ENCODE peak calls at places on chromosomes 5 and 9, in seven cellular contexts. One of them, this sample, is unnamed.

GRCh38 chr5:173812811-173813550 is 75.2 kb upstream of the CPEB4 start:
- DNase-seq in neural progenitor cell: no peak
- DNase-seq in fibroblast of pulmonary artery: peak
- DNase-seq in WERI-Rb-1: no peak
- DNase-seq in endothelial cell: no peak
- DNase-seq in mammary epithelial cell: peak
- DNase-seq in A549: no peak
- DNase-seq in this sample: no peak

GRCh38 chr9:69951411-69951810 is 92.2 kb upstream of the MAMDC2 start:
- DNase-seq in neural progenitor cell: no peak
- DNase-seq in fibroblast of pulmonary artery: peak
- DNase-seq in WERI-Rb-1: no peak
- DNase-seq in endothelial cell: no peak
- DNase-seq in mammary epithelial cell: peak
- DNase-seq in A549: no peak
- DNase-seq in this sample: no peak

GRCh38 chr9:135129137-135129695 is 41.7 kb downstream of the OLFM1 start:
- DNase-seq in neural progenitor cell: no peak
- DNase-seq in fibroblast of pulmonary artery: no peak
- DNase-seq in WERI-Rb-1: no peak
- DNase-seq in endothelial cell: no peak
- DNase-seq in mammary epithelial cell: no peak
- DNase-seq in A549: no peak
- DNase-seq in this sample: no peak

GRCh38 chr5:117135851-117136250 is 561.2 kb upstream of the SEMA6A start:
- DNase-seq in neural progenitor cell: no peak
- DNase-seq in fibroblast of pulmonary artery: no peak
- DNase-seq in WERI-Rb-1: no peak
- DNase-seq in endothelial cell: no peak
- DNase-seq in mammary epithelial cell: no peak
- DNase-seq in A549: no peak
- DNase-seq in this sample: no peak

GRCh38 chr5:158028349-158028748 is 169.4 kb upstream of the CLINT1 start:
- DNase-seq in neural progenitor cell: no peak
- DNase-seq in fibroblast of pulmonary artery: no peak
- DNase-seq in WERI-Rb-1: no peak
- DNase-seq in endothelial cell: no peak
- DNase-seq in mammary epithelial cell: no peak
- DNase-seq in A549: no peak
- DNase-seq in this sample: no peak

GRCh38 chr5:114319821-114320220 is 42.0 kb upstream of the KCNN2 start:
- DNase-seq in neural progenitor cell: no peak
- DNase-seq in fibroblast of pulmonary artery: peak
- DNase-seq in WERI-Rb-1: no peak
- DNase-seq in endothelial cell: no peak
- DNase-seq in mammary epithelial cell: no peak
- DNase-seq in A549: no peak
- DNase-seq in this sample: no peak

GRCh38 chr5:131068893-131069643 is 96.0 kb downstream of the HINT1 start:
- DNase-seq in neural progenitor cell: no peak
- DNase-seq in fibroblast of pulmonary artery: no peak
- DNase-seq in WERI-Rb-1: no peak
- DNase-seq in endothelial cell: no peak
- DNase-seq in mammary epithelial cell: no peak
- DNase-seq in A549: no peak
- DNase-seq in this sample: no peak

GRCh38 chr5:53327811-53328331 is 152.6 kb upstream of the FST start:
- DNase-seq in neural progenitor cell: no peak
- DNase-seq in fibroblast of pulmonary artery: peak
- DNase-seq in WERI-Rb-1: no peak
- DNase-seq in endothelial cell: no peak
- DNase-seq in mammary epithelial cell: no peak
- DNase-seq in A549: no peak
- DNase-seq in this sample: no peak

GRCh38 chr5:168314735-168315411 is 23.4 kb downstream of the WWC1 start:
- DNase-seq in neural progenitor cell: no peak
- DNase-seq in fibroblast of pulmonary artery: peak
- DNase-seq in WERI-Rb-1: no peak
- DNase-seq in endothelial cell: no peak
- DNase-seq in mammary epithelial cell: peak
- DNase-seq in A549: peak
- DNase-seq in this sample: no peak

GRCh38 chr5:165781703-165782102 is 2276.3 kb downstream of the MAT2B start:
- DNase-seq in neural progenitor cell: no peak
- DNase-seq in fibroblast of pulmonary artery: no peak
- DNase-seq in WERI-Rb-1: no peak
- DNase-seq in endothelial cell: no peak
- DNase-seq in mammary epithelial cell: no peak
- DNase-seq in A549: no peak
- DNase-seq in this sample: no peak

DNA sequence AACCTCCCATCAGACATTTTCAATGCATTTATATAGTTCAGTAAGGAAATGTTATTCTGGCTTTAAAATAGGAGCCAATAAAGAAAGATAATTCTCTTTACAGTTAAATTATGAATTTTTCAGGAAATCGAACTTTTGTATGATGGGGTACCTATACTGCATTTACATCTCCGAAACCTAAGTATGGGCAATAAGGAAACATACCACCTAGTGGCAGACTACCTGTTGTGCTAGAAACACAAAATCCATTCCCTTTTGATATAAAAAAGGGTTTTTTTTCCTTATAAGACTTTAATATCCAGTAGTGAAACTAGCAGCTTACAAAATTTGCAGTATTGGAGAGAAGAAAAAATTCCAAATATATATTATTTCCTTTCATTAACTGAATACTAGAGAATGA is 21.3 kb upstream of the VLDLR start:
- DNase-seq in neural progenitor cell: no peak
- DNase-seq in fibroblast of pulmonary artery: no peak
- DNase-seq in WERI-Rb-1: no peak
- DNase-seq in endothelial cell: no peak
- DNase-seq in mammary epithelial cell: no peak
- DNase-seq in A549: no peak
- DNase-seq in this sample: no peak
- TF ChIP-seq CTCF in neural progenitor cell: peak
- TF ChIP-seq CTCF in fibroblast of pulmonary artery: peak
- TF ChIP-seq CTCF in WERI-Rb-1: peak
- TF ChIP-seq CTCF in endothelial cell: peak
- TF ChIP-seq CTCF in mammary epithelial cell: peak
- TF ChIP-seq CTCF in A549: peak
- TF ChIP-seq CTCF in this sample: no peak

DNA sequence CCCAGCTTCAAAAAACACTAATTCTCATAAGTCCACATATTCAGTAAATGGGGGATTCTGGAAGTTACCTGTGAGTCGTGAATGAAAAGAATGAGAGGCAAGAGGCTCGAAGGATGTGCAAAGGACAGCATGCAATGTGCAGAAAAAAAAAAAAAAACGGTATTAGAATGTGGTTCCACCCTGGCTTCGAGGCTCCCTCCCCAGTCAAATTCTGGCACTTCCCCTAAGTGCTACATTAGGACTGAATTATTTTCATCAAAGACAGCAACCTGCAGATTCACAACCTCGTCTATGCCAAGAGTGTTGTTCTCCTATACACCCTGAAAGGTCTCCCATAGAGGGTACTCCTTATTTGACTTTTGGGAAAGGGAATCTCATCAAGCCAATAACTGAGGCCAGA is 16.5 kb downstream of the CAPSL start:
- DNase-seq in neural progenitor cell: no peak
- DNase-seq in fibroblast of pulmonary artery: no peak
- DNase-seq in WERI-Rb-1: no peak
- DNase-seq in endothelial cell: no peak
- DNase-seq in mammary epithelial cell: no peak
- DNase-seq in A549: no peak
- DNase-seq in this sample: no peak
- TF ChIP-seq CTCF in neural progenitor cell: no peak
- TF ChIP-seq CTCF in fibroblast of pulmonary artery: no peak
- TF ChIP-seq CTCF in WERI-Rb-1: no peak
- TF ChIP-seq CTCF in endothelial cell: no peak
- TF ChIP-seq CTCF in mammary epithelial cell: no peak
- TF ChIP-seq CTCF in A549: no peak
- TF ChIP-seq CTCF in this sample: no peak

GRCh38 chr5:74643160-74643562 is 2.6 kb upstream of the ENC1 start:
- DNase-seq in neural progenitor cell: no peak
- DNase-seq in fibroblast of pulmonary artery: peak
- DNase-seq in WERI-Rb-1: no peak
- DNase-seq in endothelial cell: no peak
- DNase-seq in mammary epithelial cell: peak
- DNase-seq in A549: no peak
- DNase-seq in this sample: no peak

GRCh38 chr5:74642543-74642863 is 2.0 kb upstream of the ENC1 start:
- DNase-seq in neural progenitor cell: no peak
- DNase-seq in fibroblast of pulmonary artery: no peak
- DNase-seq in WERI-Rb-1: no peak
- DNase-seq in endothelial cell: no peak
- DNase-seq in mammary epithelial cell: no peak
- DNase-seq in A549: no peak
- DNase-seq in this sample: no peak

GRCh38 chr5:74641014-74641777 is 668 bp upstream of the ENC1 start:
- DNase-seq in neural progenitor cell: peak
- DNase-seq in fibroblast of pulmonary artery: peak
- DNase-seq in WERI-Rb-1: peak
- DNase-seq in endothelial cell: peak
- DNase-seq in mammary epithelial cell: peak
- DNase-seq in A549: peak
- DNase-seq in this sample: peak

GRCh38 chr5:74640450-74641013 is at the start of gene ENC1:
- DNase-seq in neural progenitor cell: peak
- DNase-seq in fibroblast of pulmonary artery: peak
- DNase-seq in WERI-Rb-1: peak
- DNase-seq in endothelial cell: peak
- DNase-seq in mammary epithelial cell: peak
- DNase-seq in A549: peak
- DNase-seq in this sample: peak

GRCh38 chr5:74641778-74642542 is 1.4 kb upstream of the ENC1 start:
- DNase-seq in neural progenitor cell: peak
- DNase-seq in fibroblast of pulmonary artery: peak
- DNase-seq in WERI-Rb-1: peak
- DNase-seq in endothelial cell: peak
- DNase-seq in mammary epithelial cell: peak
- DNase-seq in A549: no peak
- DNase-seq in this sample: peak
- TF ChIP-seq CTCF in neural progenitor cell: peak
- TF ChIP-seq CTCF in fibroblast of pulmonary artery: peak
- TF ChIP-seq CTCF in WERI-Rb-1: peak
- TF ChIP-seq CTCF in endothelial cell: peak
- TF ChIP-seq CTCF in mammary epithelial cell: peak
- TF ChIP-seq CTCF in A549: peak
- TF ChIP-seq CTCF in this sample: no peak

GRCh38 chr9:130772185-130772584 is 62.9 kb upstream of the ABL1 start:
- DNase-seq in neural progenitor cell: no peak
- DNase-seq in fibroblast of pulmonary artery: no peak
- DNase-seq in WERI-Rb-1: no peak
- DNase-seq in endothelial cell: no peak
- DNase-seq in mammary epithelial cell: no peak
- DNase-seq in A549: no peak
- DNase-seq in this sample: no peak

GRCh38 chr9:130769004-130769403 is 66.0 kb upstream of the ABL1 start:
- DNase-seq in neural progenitor cell: no peak
- DNase-seq in fibroblast of pulmonary artery: no peak
- DNase-seq in WERI-Rb-1: no peak
- DNase-seq in endothelial cell: no peak
- DNase-seq in mammary epithelial cell: no peak
- DNase-seq in A549: no peak
- DNase-seq in this sample: no peak

GRCh38 chr9:130770093-130770492 is 65.0 kb upstream of the ABL1 start:
- DNase-seq in neural progenitor cell: no peak
- DNase-seq in fibroblast of pulmonary artery: no peak
- DNase-seq in WERI-Rb-1: no peak
- DNase-seq in endothelial cell: no peak
- DNase-seq in mammary epithelial cell: no peak
- DNase-seq in A549: no peak
- DNase-seq in this sample: no peak

GRCh38 chr9:130768265-130768664 is 66.8 kb upstream of the ABL1 start:
- DNase-seq in neural progenitor cell: no peak
- DNase-seq in fibroblast of pulmonary artery: no peak
- DNase-seq in WERI-Rb-1: no peak
- DNase-seq in endothelial cell: peak
- DNase-seq in mammary epithelial cell: no peak
- DNase-seq in A549: no peak
- DNase-seq in this sample: no peak

DNA sequence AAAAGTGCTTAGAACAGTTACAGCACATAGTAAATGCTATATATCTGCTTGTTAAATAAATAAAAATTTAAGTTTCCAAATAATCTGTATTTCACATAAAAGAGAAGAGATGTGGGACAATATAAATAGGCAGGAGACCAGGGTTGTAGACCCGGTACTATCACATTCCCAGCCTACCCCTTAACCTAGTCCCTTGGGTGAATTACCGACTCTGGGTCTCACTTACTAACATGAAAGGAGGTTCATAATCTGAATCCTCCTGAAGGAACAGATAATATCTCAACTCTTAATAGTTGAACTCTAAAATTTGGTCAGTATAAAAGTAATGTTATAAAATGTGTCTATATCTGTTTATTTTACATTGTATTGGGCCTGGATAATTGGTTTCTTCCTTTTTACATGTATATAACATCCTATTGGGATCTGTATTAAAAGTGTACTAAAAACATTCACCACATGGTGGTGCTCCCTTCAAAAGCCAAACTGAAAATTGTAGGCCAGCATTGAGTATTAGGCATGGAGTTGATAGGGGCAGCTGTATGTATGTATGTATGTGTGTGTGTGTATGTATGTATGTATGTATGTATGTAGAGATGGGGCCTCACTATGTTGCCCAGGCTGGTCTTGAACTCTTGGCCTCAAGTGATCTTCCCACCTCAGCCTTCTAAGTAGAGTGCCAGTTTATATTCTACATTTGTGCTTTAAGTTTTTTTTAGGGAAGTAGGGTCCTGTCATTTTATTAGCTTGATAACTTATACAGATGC is 64.2 kb upstream of the ABL1 start:
- DNase-seq in neural progenitor cell: peak
- DNase-seq in fibroblast of pulmonary artery: peak
- DNase-seq in WERI-Rb-1: peak
- DNase-seq in endothelial cell: no peak
- DNase-seq in mammary epithelial cell: peak
- DNase-seq in A549: peak
- DNase-seq in this sample: no peak
- TF ChIP-seq CTCF in neural progenitor cell: peak
- TF ChIP-seq CTCF in fibroblast of pulmonary artery: peak
- TF ChIP-seq CTCF in WERI-Rb-1: peak
- TF ChIP-seq CTCF in endothelial cell: peak
- TF ChIP-seq CTCF in mammary epithelial cell: peak
- TF ChIP-seq CTCF in A549: peak
- TF ChIP-seq CTCF in this sample: peak

GRCh38 chr9:35665471-35665818 is 450 bp upstream of the ARHGEF39 start:
- DNase-seq in neural progenitor cell: no peak
- DNase-seq in fibroblast of pulmonary artery: no peak
- DNase-seq in WERI-Rb-1: no peak
- DNase-seq in endothelial cell: no peak
- DNase-seq in mammary epithelial cell: no peak
- DNase-seq in A549: no peak
- DNase-seq in this sample: no peak
- TF ChIP-seq CTCF in neural progenitor cell: no peak
- TF ChIP-seq CTCF in fibroblast of pulmonary artery: no peak
- TF ChIP-seq CTCF in WERI-Rb-1: no peak
- TF ChIP-seq CTCF in endothelial cell: no peak
- TF ChIP-seq CTCF in mammary epithelial cell: no peak
- TF ChIP-seq CTCF in A549: no peak
- TF ChIP-seq CTCF in this sample: no peak

This sample was measured in glutamatergic neuron.